ENCODE peak calls at places on chromosomes 6 and 20, in nine cellular contexts. J is stimulated activated CD4-positive, alpha-beta T cell treated with anti-CD3 and anti-CD28 coated beads, Interleukin-1b, Interleukin-23, amount 100 ng/mL, for 24 hours; C is mesothelial cell of epicardium; P is H1; Y is endothelial cell; W is T-helper 2 cell; B is foreskin fibroblast; S is astrocyte of the spinal cord; V is stomach. R is an unnamed sample.

GRCh38 chr6:100512203-100512862 is 47.6 kb upstream of the SIM1 start:
- DNase-seq in J (no peak), C (no peak), P (no peak), Y (no peak), W (no peak), B (peak), S (peak), V (no peak), R (peak)

GRCh38 chr20:19628570-19629134 is 129.4 kb upstream of the RIN2 start:
- DNase-seq in J (peak), C (peak), P (peak), Y (peak), W (no peak), B (peak), S (peak), V (peak), R (peak)

GRCh38 chr6:121698617-121699016 is 263.2 kb downstream of the GJA1 start:
- DNase-seq in J (no peak), C (no peak), P (no peak), Y (no peak), W (no peak), B (no peak), S (no peak), V (no peak), R (no peak)

GRCh38 chr6:156953478-156954146 is 176.4 kb downstream of the ARID1B start:
- DNase-seq in J (no peak), C (peak), P (no peak), Y (no peak), W (no peak), B (peak), S (peak), V (no peak), R (peak)

GRCh38 chr6:26113570-26113969 is 26.3 kb downstream of the HFE start:
- DNase-seq in J (no peak), C (no peak), P (no peak), Y (no peak), W (no peak), B (no peak), S (no peak), V (no peak), R (no peak)

GRCh38 chr6:74087898-74088297 is 391.9 kb downstream of the CD109 start:
- DNase-seq in J (no peak), C (no peak), P (no peak), Y (no peak), W (no peak), B (peak), S (peak), V (no peak), R (peak)

GRCh38 chr6:15906393-15906976 is 222.4 kb upstream of the MYLIP start:
- DNase-seq in J (no peak), C (peak), P (no peak), Y (no peak), W (no peak), B (no peak), S (no peak), V (no peak), R (no peak)

GRCh38 chr20:44900231-44900854 is 9.5 kb upstream of the PABPC1L start:
- DNase-seq in J (no peak), C (no peak), P (no peak), Y (no peak), W (no peak), B (peak), S (no peak), V (no peak), R (no peak)

GRCh38 chr6:46651766-46652165 is 852 bp downstream of the CYP39A1 start:
- DNase-seq in J (no peak), C (no peak), P (no peak), Y (no peak), W (no peak), B (no peak), S (no peak), V (no peak), R (no peak)

GRCh38 chr6:63441266-63441956 is 121.6 kb upstream of the LGSN start:
- DNase-seq in J (no peak), C (no peak), P (no peak), Y (no peak), W (no peak), B (no peak), S (no peak), V (no peak), R (no peak)

GRCh38 chr20:19726126-19726525 is 31.9 kb upstream of the RIN2 start:
- DNase-seq in J (no peak), C (no peak), P (no peak), Y (no peak), W (no peak), B (peak), S (peak), V (no peak), R (peak)

GRCh38 chr6:12479451-12479850 is 189.3 kb downstream of the EDN1 start:
- DNase-seq in J (no peak), C (no peak), P (no peak), Y (no peak), W (no peak), B (no peak), S (no peak), V (no peak), R (no peak)

GRCh38 chr6:118324081-118324480 is 224.0 kb upstream of the PLN start:
- DNase-seq in J (no peak), C (no peak), P (peak), Y (no peak), W (no peak), B (no peak), S (no peak), V (no peak), R (no peak)

GRCh38 chr20:58045579-58045978 is 182.9 kb downstream of the ANKRD60 start:
- DNase-seq in J (no peak), C (no peak), P (no peak), Y (no peak), W (no peak), B (no peak), S (no peak), V (no peak), R (no peak)

GRCh38 chr6:150721411-150722266 is 122.0 kb downstream of the PLEKHG1 start:
- DNase-seq in J (no peak), C (no peak), P (no peak), Y (no peak), W (no peak), B (no peak), S (no peak), V (no peak), R (no peak)

GRCh38 chr20:4117341-4117740 is 102.0 kb upstream of the RNF24 start:
- DNase-seq in J (no peak), C (no peak), P (no peak), Y (no peak), W (no peak), B (no peak), S (no peak), V (no peak), R (no peak)